ENCODE peak calls at places on chromosome 7, in nine cellular contexts. One of them, this sample, is unnamed.

GRCh38 chr7:77954773-77955562 is 156.4 kb downstream of the PHTF2 start:
- DNase-seq in iPS DF 6.9: no peak
- DNase-seq in adrenal gland: no peak
- DNase-seq in SW480: no peak
- DNase-seq in skeletal muscle cell: peak
- DNase-seq in EH: peak
- DNase-seq in hippocampal formation: no peak
- DNase-seq in G401: no peak
- DNase-seq in mammary epithelial cell: no peak
- DNase-seq in this sample: peak

GRCh38 chr7:46786221-46786951 is 795.5 kb downstream of the TNS3 start:
- DNase-seq in iPS DF 6.9: no peak
- DNase-seq in adrenal gland: no peak
- DNase-seq in SW480: no peak
- DNase-seq in skeletal muscle cell: peak
- DNase-seq in EH: peak
- DNase-seq in hippocampal formation: no peak
- DNase-seq in G401: no peak
- DNase-seq in mammary epithelial cell: peak
- DNase-seq in this sample: no peak

GRCh38 chr7:151742713-151743480 is 134.0 kb downstream of the PRKAG2 start:
- DNase-seq in iPS DF 6.9: no peak
- DNase-seq in adrenal gland: no peak
- DNase-seq in SW480: peak
- DNase-seq in skeletal muscle cell: no peak
- DNase-seq in EH: peak
- DNase-seq in hippocampal formation: no peak
- DNase-seq in G401: peak
- DNase-seq in mammary epithelial cell: no peak
- DNase-seq in this sample: no peak

GRCh38 chr7:28180364-28181147 is at the start of gene JAZF1:
- DNase-seq in iPS DF 6.9: peak
- DNase-seq in adrenal gland: peak
- DNase-seq in SW480: peak
- DNase-seq in skeletal muscle cell: no peak
- DNase-seq in EH: peak
- DNase-seq in hippocampal formation: peak
- DNase-seq in G401: peak
- DNase-seq in mammary epithelial cell: peak
- DNase-seq in this sample: no peak

GRCh38 chr7:80312139-80312661 is 177.6 kb downstream of the GNAI1 start:
- DNase-seq in iPS DF 6.9: no peak
- DNase-seq in adrenal gland: peak
- DNase-seq in SW480: no peak
- DNase-seq in skeletal muscle cell: peak
- DNase-seq in EH: peak
- DNase-seq in hippocampal formation: no peak
- DNase-seq in G401: peak
- DNase-seq in mammary epithelial cell: peak
- DNase-seq in this sample: peak

GRCh38 chr7:55306331-55306730 is 58.8 kb upstream of the LANCL2 start:
- DNase-seq in iPS DF 6.9: no peak
- DNase-seq in adrenal gland: no peak
- DNase-seq in SW480: no peak
- DNase-seq in skeletal muscle cell: no peak
- DNase-seq in EH: peak
- DNase-seq in hippocampal formation: peak
- DNase-seq in G401: no peak
- DNase-seq in mammary epithelial cell: peak
- DNase-seq in this sample: no peak

GRCh38 chr7:73667344-73668102 is at the start of gene VPS37D:
- DNase-seq in iPS DF 6.9: peak
- DNase-seq in adrenal gland: peak
- DNase-seq in SW480: peak
- DNase-seq in skeletal muscle cell: peak
- DNase-seq in EH: peak
- DNase-seq in hippocampal formation: peak
- DNase-seq in G401: peak
- DNase-seq in mammary epithelial cell: peak
- DNase-seq in this sample: peak

GRCh38 chr7:158021836-158022235 is 565.8 kb downstream of the PTPRN2 start:
- DNase-seq in iPS DF 6.9: no peak
- DNase-seq in adrenal gland: no peak
- DNase-seq in SW480: no peak
- DNase-seq in skeletal muscle cell: no peak
- DNase-seq in EH: no peak
- DNase-seq in hippocampal formation: no peak
- DNase-seq in G401: no peak
- DNase-seq in mammary epithelial cell: no peak
- DNase-seq in this sample: no peak

GRCh38 chr7:91243591-91244368 is 20.5 kb upstream of the FZD1 start:
- DNase-seq in iPS DF 6.9: no peak
- DNase-seq in adrenal gland: no peak
- DNase-seq in SW480: no peak
- DNase-seq in skeletal muscle cell: no peak
- DNase-seq in EH: peak
- DNase-seq in hippocampal formation: no peak
- DNase-seq in G401: peak
- DNase-seq in mammary epithelial cell: no peak
- DNase-seq in this sample: no peak

GRCh38 chr7:67343566-67343965 is 346.9 kb downstream of the TYW1 start:
- DNase-seq in iPS DF 6.9: no peak
- DNase-seq in adrenal gland: no peak
- DNase-seq in SW480: no peak
- DNase-seq in skeletal muscle cell: no peak
- DNase-seq in EH: no peak
- DNase-seq in hippocampal formation: no peak
- DNase-seq in G401: peak
- DNase-seq in mammary epithelial cell: no peak
- DNase-seq in this sample: no peak

GRCh38 chr7:156475179-156475578 is 165.4 kb upstream of the RNF32 start:
- DNase-seq in iPS DF 6.9: no peak
- DNase-seq in adrenal gland: no peak
- DNase-seq in SW480: peak
- DNase-seq in skeletal muscle cell: no peak
- DNase-seq in EH: no peak
- DNase-seq in hippocampal formation: no peak
- DNase-seq in G401: no peak
- DNase-seq in mammary epithelial cell: no peak
- DNase-seq in this sample: no peak

GRCh38 chr7:74372060-74372408 is 81.7 kb upstream of the GTF2IRD1 start:
- DNase-seq in iPS DF 6.9: no peak
- DNase-seq in adrenal gland: no peak
- DNase-seq in SW480: no peak
- DNase-seq in skeletal muscle cell: no peak
- DNase-seq in EH: no peak
- DNase-seq in hippocampal formation: peak
- DNase-seq in G401: no peak
- DNase-seq in mammary epithelial cell: no peak
- DNase-seq in this sample: no peak

GRCh38 chr7:49158321-49158720 is 234.0 kb downstream of the CDC14C start:
- DNase-seq in iPS DF 6.9: no peak
- DNase-seq in adrenal gland: no peak
- DNase-seq in SW480: no peak
- DNase-seq in skeletal muscle cell: no peak
- DNase-seq in EH: no peak
- DNase-seq in hippocampal formation: no peak
- DNase-seq in G401: no peak
- DNase-seq in mammary epithelial cell: no peak
- DNase-seq in this sample: no peak

GRCh38 chr7:33642312-33642711 is 263.0 kb upstream of the BMPER start:
- DNase-seq in iPS DF 6.9: no peak
- DNase-seq in adrenal gland: no peak
- DNase-seq in SW480: no peak
- DNase-seq in skeletal muscle cell: no peak
- DNase-seq in EH: no peak
- DNase-seq in hippocampal formation: no peak
- DNase-seq in G401: no peak
- DNase-seq in mammary epithelial cell: no peak
- DNase-seq in this sample: no peak

GRCh38 chr7:156843157-156843556 is 49.8 kb downstream of the LMBR1 start:
- DNase-seq in iPS DF 6.9: no peak
- DNase-seq in adrenal gland: no peak
- DNase-seq in SW480: no peak
- DNase-seq in skeletal muscle cell: no peak
- DNase-seq in EH: no peak
- DNase-seq in hippocampal formation: no peak
- DNase-seq in G401: no peak
- DNase-seq in mammary epithelial cell: no peak
- DNase-seq in this sample: no peak

GRCh38 chr7:131501422-131501821 is 55.0 kb downstream of the PODXL start:
- DNase-seq in iPS DF 6.9: no peak
- DNase-seq in adrenal gland: no peak
- DNase-seq in SW480: no peak
- DNase-seq in skeletal muscle cell: peak
- DNase-seq in EH: peak
- DNase-seq in hippocampal formation: no peak
- DNase-seq in G401: no peak
- DNase-seq in mammary epithelial cell: peak
- DNase-seq in this sample: peak

GRCh38 chr7:135188298-135188984 is 17.9 kb upstream of the CYREN start:
- DNase-seq in iPS DF 6.9: no peak
- DNase-seq in adrenal gland: no peak
- DNase-seq in SW480: no peak
- DNase-seq in skeletal muscle cell: no peak
- DNase-seq in EH: no peak
- DNase-seq in hippocampal formation: no peak
- DNase-seq in G401: no peak
- DNase-seq in mammary epithelial cell: peak
- DNase-seq in this sample: no peak

GRCh38 chr7:70693300-70693689 is 438.6 kb upstream of the GALNT17 start:
- DNase-seq in iPS DF 6.9: no peak
- DNase-seq in adrenal gland: no peak
- DNase-seq in SW480: peak
- DNase-seq in skeletal muscle cell: no peak
- DNase-seq in EH: peak
- DNase-seq in hippocampal formation: no peak
- DNase-seq in G401: peak
- DNase-seq in mammary epithelial cell: no peak
- DNase-seq in this sample: no peak

GRCh38 chr7:41131956-41132355 is 570.9 kb downstream of the INHBA start:
- DNase-seq in iPS DF 6.9: no peak
- DNase-seq in adrenal gland: no peak
- DNase-seq in SW480: no peak
- DNase-seq in skeletal muscle cell: no peak
- DNase-seq in EH: no peak
- DNase-seq in hippocampal formation: no peak
- DNase-seq in G401: no peak
- DNase-seq in mammary epithelial cell: no peak
- DNase-seq in this sample: no peak

This sample was measured in AG04450.